ENCODE peak calls at places on chromosomes 1 and 21, in five cellular contexts. O is GM10248, G is pancreas, B is progenitor cell of endocrine pancreas, L is psoas muscle. R is an unnamed sample.

GRCh38 chr21:44898851-44899767 is 21.6 kb downstream of the ITGB2 start:
- DNase-seq in O (no peak), G (peak; percentile 49), B (no peak), L (no peak), R (no peak)

GRCh38 chr1:225872075-225872430 is 10.1 kb downstream of the TMEM63A start:
- DNase-seq in O (no peak), G (no peak), B (no peak), L (no peak), R (no peak)

GRCh38 chr21:44958471-44959191 is 18.8 kb downstream of the SLX9 start:
- DNase-seq in O (no peak), G (no peak), B (no peak), L (peak; percentile 94), R (no peak)

GRCh38 chr1:18241932-18242331 is 134.3 kb downstream of the IGSF21 start:
- DNase-seq in O (no peak), G (peak; percentile 22), B (no peak), L (no peak), R (no peak)

GRCh38 chr1:176469450-176469985 is 6.5 kb downstream of the PAPPA2 start:
- DNase-seq in O (no peak), G (no peak), B (no peak), L (no peak), R (no peak)

GRCh38 chr1:31239653-31240241 is at the start of gene NKAIN1:
- DNase-seq in O (no peak), G (peak; percentile 76), B (peak; percentile 43), L (peak; percentile 65), R (no peak)

GRCh38 chr1:169107673-169108160 is 1.2 kb downstream of the ATP1B1 start:
- DNase-seq in O (no peak), G (no peak), B (no peak), L (peak; percentile 67), R (peak; percentile 50)

GRCh38 chr1:245153645-245154428 is 948 bp upstream of the KIF26B start:
- DNase-seq in O (peak; percentile 37), G (peak; percentile 68), B (peak; percentile 34), L (peak; percentile 59), R (peak; percentile 28)

GRCh38 chr21:14686466-14687276 is 140.6 kb upstream of the SAMSN1 start:
- DNase-seq in O (peak; percentile 35), G (no peak), B (no peak), L (no peak), R (no peak)

GRCh38 chr1:61887076-61887867 is 145.0 kb downstream of the PATJ start:
- DNase-seq in O (no peak), G (no peak), B (no peak), L (no peak), R (no peak)

GRCh38 chr1:50976890-50977574 is 7.0 kb downstream of the CDKN2C start:
- DNase-seq in O (peak; percentile 66), G (no peak), B (no peak), L (peak; percentile 56), R (peak; percentile 39)

DNA sequence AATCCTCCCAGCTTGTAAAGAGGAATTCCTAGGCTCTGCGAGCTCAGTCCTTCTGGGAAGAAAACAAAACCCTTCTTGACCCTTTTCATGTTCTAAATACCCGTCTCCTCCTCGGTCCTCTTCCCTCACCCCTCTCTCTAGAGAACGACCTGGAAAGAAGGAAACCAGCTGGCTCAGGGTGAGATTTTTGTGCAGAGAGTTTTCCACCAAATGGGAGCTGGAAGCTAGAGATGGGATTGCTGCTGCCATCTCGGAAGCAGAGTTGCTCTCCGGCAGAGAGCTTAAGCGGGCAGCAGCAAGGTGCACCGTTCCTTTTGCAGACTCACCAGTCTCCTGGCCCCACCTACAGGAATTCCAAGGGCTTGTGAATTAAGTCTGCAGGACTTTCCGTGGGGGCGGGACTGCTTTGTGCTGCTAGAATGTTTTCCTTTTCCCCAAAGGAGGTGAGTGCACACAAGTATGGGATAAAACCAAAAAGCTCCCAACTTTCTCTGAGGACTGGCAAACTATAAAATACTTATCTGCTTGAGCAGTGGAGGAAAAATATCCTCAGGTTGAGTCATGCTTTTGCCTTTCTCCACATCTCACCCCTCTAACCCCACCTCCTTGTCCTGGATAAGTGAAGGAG is 29.1 kb upstream of the KIAA0040 start:
- DNase-seq in O (no peak), G (peak; percentile 61), B (no peak), L (no peak), R (no peak)
- TF ChIP-seq CTCF in O (no peak), G (no peak), B (peak; percentile 16), L (peak; percentile 8), R (no peak)

GRCh38 chr1:231949277-231950122 is 322.9 kb downstream of the DISC1 start:
- DNase-seq in O (no peak), G (no peak), B (no peak), L (peak; percentile 72), R (no peak)
- TF ChIP-seq CTCF in O (no peak), G (no peak), B (no peak), L (no peak), R (no peak)

GRCh38 chr1:27403065-27403726 is 10.8 kb downstream of the GPR3 start:
- DNase-seq in O (no peak), G (no peak), B (no peak), L (peak; percentile 91), R (peak; percentile 75)
- TF ChIP-seq CTCF in O (peak; percentile 46), G (no peak), B (no peak), L (peak; percentile 19), R (peak; percentile 56)

GRCh38 chr1:101816262-101816661 is 180.5 kb downstream of the OLFM3 start:
- DNase-seq in O (no peak), G (no peak), B (no peak), L (no peak), R (no peak)

GRCh38 chr1:101820080-101820479 is 176.6 kb downstream of the OLFM3 start:
- DNase-seq in O (no peak), G (no peak), B (peak; percentile 12), L (no peak), R (no peak)
- TF ChIP-seq CTCF in O (no peak), G (no peak), B (peak; percentile 74), L (no peak), R (no peak)

DNA sequence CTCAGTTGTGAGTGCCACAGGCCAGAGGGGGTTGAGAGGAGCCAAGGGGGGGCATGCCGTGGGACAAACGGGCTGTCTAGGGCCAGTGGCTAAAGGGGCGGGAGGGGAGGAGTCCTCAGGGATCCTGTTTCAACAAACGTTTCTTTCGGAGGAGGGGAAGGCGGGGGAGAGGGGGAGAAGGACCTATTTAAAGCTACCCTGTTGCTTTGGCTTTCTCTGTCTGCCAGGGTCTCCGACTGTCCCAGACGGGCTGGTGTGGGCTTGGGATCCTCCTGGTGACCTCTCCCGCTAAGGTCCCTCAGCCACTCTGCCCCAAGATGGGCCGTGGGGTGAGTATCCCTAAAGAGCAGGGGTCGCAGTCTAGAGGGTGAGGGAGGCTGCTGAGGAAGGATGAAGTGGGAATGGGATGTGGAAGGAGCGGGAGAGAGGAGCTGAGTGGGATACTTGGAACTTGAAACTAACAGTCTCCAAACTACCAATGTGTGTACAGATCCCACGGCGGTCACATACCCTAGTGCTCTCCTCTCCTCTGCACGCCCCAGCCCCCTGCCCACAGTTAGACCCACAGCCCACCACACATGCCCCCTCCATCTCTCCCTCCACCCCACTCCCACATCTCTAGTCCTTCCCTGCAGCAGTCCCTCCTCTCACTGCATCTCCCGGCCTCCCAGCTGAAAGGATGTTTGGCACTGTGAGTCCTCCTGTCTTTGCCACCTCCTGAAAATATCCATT is at the start of gene ATP1A2:
- DNase-seq in O (no peak), G (no peak), B (no peak), L (peak; percentile 86), R (no peak)
- TF ChIP-seq CTCF in O (no peak), G (no peak), B (no peak), L (no peak), R (no peak)

GRCh38 chr1:13228343-13228781 is 2.4 kb upstream of the PRAMEF18 start:
- DNase-seq in O (peak; percentile 38), G (peak; percentile 69), B (peak; percentile 0), L (peak; percentile 26), R (peak; percentile 70)
- TF ChIP-seq CTCF in O (peak; percentile 58), G (no peak), B (no peak), L (peak; percentile 17), R (peak; percentile 64)

DNA sequence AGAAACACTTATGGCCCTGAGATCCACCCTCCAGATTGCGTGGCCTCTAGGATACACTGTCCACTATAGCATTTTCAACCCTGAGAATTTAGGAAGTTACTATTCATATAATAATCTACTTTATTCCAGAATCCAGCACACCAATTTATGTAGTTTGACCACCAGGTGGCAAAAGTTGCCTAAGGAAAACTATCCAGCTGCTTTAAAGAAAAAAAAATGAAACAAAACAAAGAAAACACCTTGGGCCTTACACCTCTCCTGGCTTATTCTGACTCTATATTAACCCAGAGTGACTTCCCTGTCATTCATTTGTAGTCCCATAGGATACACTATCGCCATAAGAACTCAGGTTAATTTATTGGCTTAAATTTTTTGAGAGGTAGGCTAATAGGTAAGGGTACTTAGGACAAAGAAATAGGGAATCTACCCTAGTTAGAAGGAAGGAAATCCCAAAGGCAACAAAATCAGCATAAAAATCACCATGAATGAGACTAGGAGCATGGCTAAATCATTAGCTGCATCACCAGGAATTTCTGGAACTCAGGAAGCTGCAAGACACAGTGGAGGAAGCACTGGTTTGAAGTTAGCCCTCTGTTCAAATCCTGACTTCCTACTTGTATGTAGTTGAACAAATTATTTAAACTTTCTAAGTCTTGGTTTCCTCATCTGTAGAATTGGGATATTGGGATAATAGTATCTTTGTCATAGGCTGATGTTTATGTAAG is 107.5 kb downstream of the SPAG17 start:
- DNase-seq in O (no peak), G (no peak), B (no peak), L (no peak), R (no peak)
- TF ChIP-seq CTCF in O (no peak), G (peak; percentile 36), B (peak; percentile 71), L (peak; percentile 34), R (peak; percentile 12)

GRCh38 chr1:6445062-6445763 is 20.6 kb downstream of the ESPN start:
- DNase-seq in O (no peak), G (peak; percentile 80), B (peak; percentile 52), L (no peak), R (peak; percentile 56)
- TF ChIP-seq CTCF in O (peak; percentile 58), G (peak; percentile 19), B (peak; percentile 67), L (peak; percentile 40), R (peak; percentile 65)